ENCODE peak calls at places on chromosomes 4 and X, in seven cellular contexts. D is AG08395; I is stimulated activated CD4-positive, alpha-beta T cell treated with anti-CD3 and anti-CD28 coated beads, TNF-alpha, amount 100 ng/mL, for 4 hours; T is SJSA1; R is H7; P is caudate nucleus; G is ACHN. E is an unnamed sample.

GRCh38 chrX:13101439-13102139 is 57.2 kb upstream of the FAM9C start:
- DNase-seq in D (peak), G (peak), I (no peak), P (no peak), R (no peak), T (peak), E (no peak)

GRCh38 chr4:6201580-6202091 is 1.3 kb upstream of the JAKMIP1 start:
- DNase-seq in I (no peak), P (no peak), T (no peak), G (no peak), R (peak), D (no peak), E (no peak)

GRCh38 chr4:120691536-120691935 is 231.0 kb downstream of the PRDM5 start:
- DNase-seq in G (no peak), I (no peak), P (no peak), R (no peak), D (no peak), T (no peak), E (no peak)

GRCh38 chr4:173051697-173052096 is 116.9 kb upstream of the GALNT7 start:
- DNase-seq in R (no peak), I (no peak), T (no peak), D (peak), P (no peak), G (no peak), E (no peak)

GRCh38 chr4:119053245-119053644 is 82.4 kb upstream of the MYOZ2 start:
- DNase-seq in T (no peak), P (no peak), I (no peak), G (no peak), R (no peak), D (no peak), E (no peak)

GRCh38 chr4:38860788-38861424 is 4.3 kb upstream of the TLR6 start:
- DNase-seq in G (peak), P (no peak), R (peak), I (no peak), D (peak), T (no peak), E (peak)

GRCh38 chrX:120453985-120454384 is 15.1 kb downstream of the LAMP2 start:
- DNase-seq in G (no peak), R (no peak), D (no peak), T (no peak), P (no peak), I (no peak), E (no peak)

GRCh38 chrX:40077176-40077575 is 20.6 kb downstream of the BCOR start:
- DNase-seq in I (no peak), T (no peak), G (no peak), R (no peak), P (no peak), D (no peak), E (no peak)

GRCh38 chr4:73620115-73620792 is at the start of gene RASSF6:
- DNase-seq in R (peak), T (no peak), P (no peak), I (no peak), G (peak), D (no peak), E (no peak)

GRCh38 chrX:123464709-123465108 is 268.1 kb downstream of the THOC2 start:
- DNase-seq in T (no peak), P (no peak), D (no peak), G (no peak), I (no peak), R (no peak), E (no peak)

GRCh38 chr4:75633846-75634245 is 3.5 kb upstream of the CDKL2 start:
- DNase-seq in D (peak), T (no peak), I (no peak), G (no peak), P (no peak), R (no peak), E (no peak)

GRCh38 chr4:6546091-6546490 is 28.9 kb upstream of the MAN2B2 start:
- DNase-seq in G (no peak), R (no peak), I (no peak), P (no peak), T (no peak), D (no peak), E (no peak)

GRCh38 chrX:13891367-13892146 is 74.7 kb upstream of the GPM6B start:
- DNase-seq in D (no peak), R (no peak), I (no peak), T (no peak), P (peak), G (no peak), E (no peak)

GRCh38 chrX:48468247-48468671 is 1.8 kb downstream of the SLC38A5 start:
- DNase-seq in D (no peak), I (peak), T (no peak), R (peak), P (no peak), G (no peak), E (no peak)

GRCh38 chr4:9949573-9949972 is 71.7 kb downstream of the SLC2A9 start:
- DNase-seq in T (no peak), P (no peak), I (no peak), D (no peak), G (no peak), R (no peak), E (no peak)

GRCh38 chr4:118765399-118765798 is 70.5 kb downstream of the SEC24D start:
- DNase-seq in P (no peak), T (no peak), G (peak), D (peak), R (no peak), I (no peak), E (no peak)

GRCh38 chrX:144801786-144802185 is 445.5 kb upstream of the SPANXN1 start:
- DNase-seq in D (no peak), P (no peak), G (no peak), T (no peak), I (no peak), R (no peak), E (no peak)

GRCh38 chr4:59553739-59554126 is 1646.4 kb upstream of the ADGRL3 start:
- DNase-seq in P (no peak), T (no peak), D (peak), I (no peak), R (no peak), G (peak), E (no peak)

GRCh38 chr4:107037188-107037587 is 1.1 kb upstream of the DKK2 start:
- DNase-seq in R (peak), G (peak), D (peak), P (peak), T (peak), I (no peak), E (no peak)

GRCh38 chrX:17888421-17888820 is 27.3 kb upstream of the RAI2 start:
- DNase-seq in I (no peak), G (no peak), P (no peak), T (no peak), R (no peak), D (no peak), E (no peak)

GRCh38 chr4:47287735-47288134 is 175.8 kb downstream of the COMMD8 start:
- DNase-seq in T (no peak), P (no peak), G (no peak), I (no peak), D (no peak), R (no peak), E (no peak)

GRCh38 chr4:39279416-39279815 is 86.7 kb downstream of the RFC1 start:
- DNase-seq in T (no peak), D (no peak), P (no peak), I (no peak), R (no peak), G (no peak), E (no peak)

GRCh38 chr4:2935762-2936743 is 27.2 kb downstream of the NOP14 start:
- DNase-seq in G (peak), D (no peak), P (no peak), I (no peak), R (no peak), T (no peak), E (peak)

GRCh38 chr4:84681488-84682274 is 98.8 kb downstream of the CDS1 start:
- DNase-seq in G (peak), R (no peak), D (peak), T (no peak), P (no peak), I (no peak), E (no peak)

GRCh38 chrX:8201896-8202331 is 30.8 kb upstream of the VCX2 start:
- DNase-seq in T (peak), G (no peak), D (no peak), P (peak), R (no peak), I (no peak), E (no peak)

GRCh38 chr4:7691992-7692391 is 247.7 kb downstream of the AFAP1 start:
- DNase-seq in P (no peak), T (no peak), R (no peak), I (no peak), G (no peak), D (peak), E (no peak)

GRCh38 chrX:46257451-46257879 is 287.8 kb downstream of the ZNF674 start:
- DNase-seq in P (no peak), R (no peak), D (no peak), G (no peak), I (no peak), T (no peak), E (no peak)

GRCh38 chrX:134258202-134258601 is 21.2 kb downstream of the CCDC160 start:
- DNase-seq in I (no peak), P (no peak), T (no peak), R (no peak), G (no peak), D (no peak), E (no peak)

GRCh38 chr4:157076578-157076947 is 613 bp downstream of the GLRB start:
- DNase-seq in P (no peak), T (no peak), I (no peak), D (no peak), R (peak), G (peak), E (no peak)

GRCh38 chrX:47232803-47233332 is at the start of gene USP11:
- DNase-seq in R (peak), P (peak), G (peak), I (no peak), T (peak), D (peak), E (no peak)

GRCh38 chrX:40267334-40268118 is 169.8 kb upstream of the BCOR start:
- DNase-seq in D (no peak), P (no peak), R (peak), G (no peak), I (no peak), T (peak), E (no peak)

GRCh38 chr4:185512516-185512915 is 22.8 kb downstream of the PDLIM3 start:
- DNase-seq in I (no peak), T (no peak), P (no peak), D (no peak), R (no peak), G (no peak), E (no peak)

GRCh38 chr4:38857354-38858096 is 908 bp upstream of the TLR6 start:
- DNase-seq in D (peak), P (no peak), R (no peak), T (peak), I (no peak), G (peak), E (no peak)

GRCh38 chrX:136762820-136763452 is 17.8 kb downstream of the ARHGEF6 start:
- DNase-seq in G (no peak), D (no peak), R (no peak), P (no peak), T (no peak), I (no peak), E (no peak)

GRCh38 chr4:115249808-115250207 is 136.4 kb upstream of the NDST4 start:
- DNase-seq in P (no peak), T (no peak), G (no peak), D (no peak), R (no peak), I (no peak), E (no peak)

GRCh38 chr4:2800691-2801596 is 8.1 kb downstream of the SH3BP2 start:
- DNase-seq in D (peak), I (no peak), G (no peak), R (peak), T (no peak), P (peak), E (peak)

GRCh38 chr4:52572936-52573485 is 86.1 kb downstream of the USP46 start:
- DNase-seq in I (no peak), R (no peak), G (no peak), D (peak), P (no peak), T (no peak), E (no peak)

GRCh38 chr4:3733195-3733594 is 33.0 kb upstream of the ADRA2C start:
- DNase-seq in R (peak), P (no peak), I (no peak), G (no peak), D (no peak), T (no peak), E (no peak)

GRCh38 chr4:65669981-65670330 is 333 bp downstream of the EPHA5 start:
- DNase-seq in R (no peak), G (no peak), I (no peak), P (no peak), T (no peak), D (no peak), E (no peak)

E was measured in cardiac septum.